ENCODE peak calls at places on chromosomes 6 and 20, in six cellular contexts. I is lower lobe of right lung, Y is aorta, O is colonic mucosa, F is neuronal stem cell, Z is fibroblast of lung. D is an unnamed sample.

GRCh38 chr6:35498407-35499045 is 1.6 kb upstream of the TEAD3 start:
- DNase-seq in I (no peak), Y (no peak), O (no peak), F (no peak), Z (no peak), D (no peak)

GRCh38 chr6:166341915-166342292 is 441 bp downstream of the SFT2D1 start:
- DNase-seq in I (peak; percentile 45), Y (no peak), O (no peak), F (no peak), Z (peak; percentile 16), D (no peak)

GRCh38 chr6:152091851-152092341 is 284.4 kb downstream of the ESR1 start:
- DNase-seq in I (no peak), Y (no peak), O (no peak), F (no peak), Z (peak; percentile 33), D (no peak)

GRCh38 chr6:134074151-134074712 is 21.8 kb upstream of the SLC2A12 start:
- DNase-seq in I (no peak), Y (no peak), O (no peak), F (peak; percentile 85), Z (no peak), D (peak; percentile 84)

GRCh38 chr20:1430004-1430451 is 36.6 kb downstream of the NSFL1C start:
- DNase-seq in I (no peak), Y (no peak), O (no peak), F (no peak), Z (peak; percentile 97), D (no peak)

GRCh38 chr6:53715434-53715833 is 49.9 kb upstream of the KLHL31 start:
- DNase-seq in I (no peak), Y (no peak), O (no peak), F (no peak), Z (no peak), D (no peak)

GRCh38 chr6:72250664-72251063 is 364.3 kb downstream of the RIMS1 start:
- DNase-seq in I (no peak), Y (no peak), O (no peak), F (no peak), Z (peak; percentile 43), D (no peak)

GRCh38 chr20:20327756-20328155 is 40.1 kb upstream of the INSM1 start:
- DNase-seq in I (no peak), Y (no peak), O (no peak), F (no peak), Z (no peak), D (no peak)

GRCh38 chr6:34919651-34920050 is 30.6 kb downstream of the ANKS1A start:
- DNase-seq in I (no peak), Y (no peak), O (no peak), F (no peak), Z (no peak), D (no peak)

GRCh38 chr20:3871549-3872265 is 17.5 kb upstream of the PANK2 start:
- DNase-seq in I (no peak), Y (no peak), O (no peak), F (no peak), Z (no peak), D (no peak)

GRCh38 chr6:99241905-99242534 is 107.5 kb downstream of the FAXC start:
- DNase-seq in I (no peak), Y (no peak), O (no peak), F (peak; percentile 35), Z (peak; percentile 22), D (peak; percentile 27)

GRCh38 chr20:62122659-62123449 is 579 bp downstream of the LSM14B start:
- DNase-seq in I (no peak), Y (peak; percentile 65), O (peak; percentile 54), F (no peak), Z (peak; percentile 28), D (no peak)

GRCh38 chr6:170583736-170584180 is 679 bp downstream of the PDCD2 start:
- DNase-seq in I (no peak), Y (no peak), O (no peak), F (peak; percentile 0), Z (peak; percentile 4), D (no peak)

GRCh38 chr20:34873583-34874093 is 982 bp upstream of the GGT7 start:
- DNase-seq in I (no peak), Y (no peak), O (no peak), F (no peak), Z (no peak), D (no peak)

GRCh38 chr20:24862606-24863005 is 86.5 kb upstream of the CST7 start:
- DNase-seq in I (no peak), Y (no peak), O (no peak), F (no peak), Z (no peak), D (no peak)

DNA sequence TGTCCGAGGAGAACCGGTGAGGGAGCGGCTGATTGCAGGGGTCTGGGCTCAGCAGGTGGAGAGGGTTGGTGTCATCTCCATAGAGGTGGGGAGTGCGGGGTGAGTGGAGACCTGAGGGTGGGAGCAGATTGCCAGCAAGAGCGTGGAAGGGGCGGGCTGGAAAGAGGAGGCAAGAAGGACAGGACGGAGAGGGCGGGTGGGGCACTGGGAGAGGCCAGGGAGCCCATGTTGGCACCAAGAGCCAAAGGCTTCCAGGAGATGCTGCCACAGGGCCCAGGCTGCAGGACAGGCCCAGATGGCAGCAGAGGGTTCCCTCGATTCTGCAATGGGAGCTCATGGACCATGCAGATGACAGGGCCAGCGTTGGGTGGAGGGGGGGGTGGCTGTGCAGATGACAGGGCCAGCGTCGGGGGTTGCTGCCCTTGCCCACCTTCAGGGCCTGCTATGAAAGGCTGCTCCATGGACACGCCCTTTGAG is 105.4 kb downstream of the TMEM242 start:
- DNase-seq in I (no peak), Y (no peak), O (peak; percentile 15), F (no peak), Z (no peak), D (no peak)
- H3K4me1 ChIP-seq in I (peaks cover 4% of the 10 kb centered on the region), Y (no peaks in the 10 kb centered on the region), O (no peaks in the 10 kb centered on the region), F (peaks cover 3% of the 10 kb centered on the region), Z (peaks cover 2% of the 10 kb centered on the region), D (peaks cover 2% of the 10 kb centered on the region)

GRCh38 chr6:141988327-141988726 is 144.4 kb upstream of the GJE1 start:
- DNase-seq in I (no peak), Y (no peak), O (no peak), F (no peak), Z (no peak), D (no peak)
- H3K4me3 ChIP-seq in I (no peak overlapping the region), Y (no peak overlapping the region), O (no peak overlapping the region), F (no peak overlapping the region), Z (no peak overlapping the region), D (no peak overlapping the region)

GRCh38 chr20:44694159-44694558 is 21.0 kb upstream of the CCN5 start:
- DNase-seq in I (no peak), Y (no peak), O (no peak), F (no peak), Z (no peak), D (no peak)

GRCh38 chr20:44696315-44696714 is 18.9 kb upstream of the CCN5 start:
- DNase-seq in I (no peak), Y (no peak), O (no peak), F (no peak), Z (no peak), D (no peak)

GRCh38 chr20:44693625-44694024 is 21.5 kb upstream of the CCN5 start:
- DNase-seq in I (no peak), Y (no peak), O (no peak), F (no peak), Z (no peak), D (no peak)

GRCh38 chr20:44692932-44693476 is 22.2 kb upstream of the CCN5 start:
- DNase-seq in I (no peak), Y (peak; percentile 94), O (no peak), F (no peak), Z (peak; percentile 97), D (no peak)

GRCh38 chr20:44695295-44696230 is 19.6 kb upstream of the CCN5 start:
- DNase-seq in I (no peak), Y (no peak), O (no peak), F (no peak), Z (peak; percentile 96), D (no peak)
- H3K4me1 ChIP-seq in I (peaks cover 26% of the 10 kb centered on the region), Y (peaks cover 11% of the 10 kb centered on the region), O (no peaks in the 10 kb centered on the region), F (peaks cover 6% of the 10 kb centered on the region), Z (peaks cover 29% of the 10 kb centered on the region), D (peaks cover 10% of the 10 kb centered on the region)

GRCh38 chr6:3825331-3825831 is 23.8 kb upstream of the FAM50B start:
- DNase-seq in I (peak; percentile 69), Y (peak; percentile 67), O (no peak), F (no peak), Z (peak; percentile 42), D (no peak)
- H3K4me3 ChIP-seq in I (peak overlapping the region; percentile 32), Y (no peak overlapping the region), O (no peak overlapping the region), F (no peak overlapping the region), Z (peak overlapping the region; percentile 1), D (no peak overlapping the region)

GRCh38 chr20:5806457-5807263 is 56.5 kb downstream of the SHLD1 start:
- DNase-seq in I (no peak), Y (no peak), O (no peak), F (no peak), Z (no peak), D (no peak)

GRCh38 chr20:5809495-5809894 is 59.3 kb downstream of the SHLD1 start:
- DNase-seq in I (no peak), Y (no peak), O (no peak), F (no peak), Z (no peak), D (no peak)

GRCh38 chr20:5811746-5812145 is 61.5 kb downstream of the SHLD1 start:
- DNase-seq in I (no peak), Y (no peak), O (no peak), F (no peak), Z (no peak), D (no peak)

GRCh38 chr20:5807431-5807830 is 57.2 kb downstream of the SHLD1 start:
- DNase-seq in I (no peak), Y (no peak), O (no peak), F (no peak), Z (no peak), D (no peak)

GRCh38 chr20:5808901-5809300 is 58.7 kb downstream of the SHLD1 start:
- DNase-seq in I (no peak), Y (no peak), O (no peak), F (no peak), Z (no peak), D (no peak)
- H3K4me1 ChIP-seq in I (peaks cover 15% of the 10 kb centered on the region), Y (no peaks in the 10 kb centered on the region), O (no peaks in the 10 kb centered on the region), F (peaks cover 2% of the 10 kb centered on the region), Z (peaks cover 3% of the 10 kb centered on the region), D (peaks cover 2% of the 10 kb centered on the region)

GRCh38 chr6:128259735-128260685 is 260.4 kb downstream of the PTPRK start:
- DNase-seq in I (no peak), Y (no peak), O (no peak), F (no peak), Z (peak; percentile 14), D (no peak)
- H3K4me3 ChIP-seq in I (peak overlapping the region; percentile 30), Y (no peak overlapping the region), O (no peak overlapping the region), F (no peak overlapping the region), Z (no peak overlapping the region), D (no peak overlapping the region)